ENCODE peak calls at places on chromosomes 5 and 9, in four cellular contexts. M is GM12891, K is lung, R is left cardiac atrium. B is an unnamed sample.

GRCh38 chr5:127699416-127699815 is 3.8 kb upstream of the CCDC192 start:
- DNase-seq in M (no peak), K (no peak), R (no peak), B (no peak)

GRCh38 chr5:135114759-135115158 is 80.7 kb upstream of the PITX1 start:
- DNase-seq in R (no peak), M (no peak), K (no peak), B (no peak)

GRCh38 chr5:77777281-77777892 is 1.2 kb upstream of the TBCA start:
- DNase-seq in M (no peak), R (no peak), K (no peak), B (no peak)

GRCh38 chr9:120841930-120842684 is 615 bp downstream of the PSMD5 start:
- DNase-seq in K (no peak), R (no peak), M (no peak), B (peak)

GRCh38 chr5:52922384-52922783 is 66.8 kb upstream of the ITGA2 start:
- DNase-seq in K (peak), R (no peak), M (no peak), B (peak)

GRCh38 chr5:147855774-147856069 is 22.8 kb upstream of the SCGB3A2 start:
- DNase-seq in M (no peak), R (no peak), K (no peak), B (no peak)

GRCh38 chr9:73042155-73042554 is 89.3 kb upstream of the ALDH1A1 start:
- DNase-seq in K (no peak), R (no peak), M (no peak), B (peak)

GRCh38 chr9:96646081-96646991 is 8.8 kb downstream of the PRXL2C start:
- DNase-seq in K (no peak), M (no peak), R (no peak), B (peak)

GRCh38 chr9:14311940-14312572 is 1.9 kb downstream of the NFIB start:
- DNase-seq in R (no peak), M (no peak), K (no peak), B (no peak)